ENCODE peak calls at places on chromosome 1, in ten cellular contexts. Y is brain microvascular endothelial cell, J is HFF-Myc, M is cardiac fibroblast, G is prostate gland, Q is pancreas, B is GM23338, A is AG04450, O is heart left ventricle, T is IMR-90. I is an unnamed sample.

GRCh38 chr1:152487871-152488270 is 22.7 kb upstream of the LCE5A start:
- DNase-seq in Y (no peak), J (no peak), M (no peak), G (no peak), Q (no peak), B (no peak), A (no peak), O (no peak), T (no peak), I (no peak)

GRCh38 chr1:188782220-188782841 is 1695.3 kb downstream of the BRINP3 start:
- DNase-seq in Y (peak; percentile 1), J (no peak), M (peak; percentile 47), G (no peak), Q (peak; percentile 24), B (peak; percentile 87), A (peak; percentile 16), O (no peak), T (peak; percentile 51), I (no peak)

GRCh38 chr1:225021037-225021436 is 91.6 kb downstream of the DNAH14 start:
- DNase-seq in Y (no peak), J (no peak), M (no peak), G (no peak), Q (no peak), B (no peak), A (no peak), O (no peak), T (no peak), I (no peak)

GRCh38 chr1:2589331-2590232 is 3.0 kb downstream of the PRXL2B start:
- DNase-seq in Y (no peak), J (no peak), M (no peak), G (no peak), Q (no peak), B (no peak), A (no peak), O (peak; percentile 22), T (no peak), I (no peak)

GRCh38 chr1:194447635-194448034 is 1261.2 kb upstream of the B3GALT2 start:
- DNase-seq in Y (no peak), J (peak; percentile 50), M (peak; percentile 5), G (no peak), Q (no peak), B (no peak), A (peak; percentile 8), O (no peak), T (peak; percentile 71), I (peak; percentile 52)

GRCh38 chr1:167517535-167518330 is 596 bp downstream of the CD247 start:
- DNase-seq in Y (peak; percentile 69), J (no peak), M (no peak), G (no peak), Q (no peak), B (no peak), A (no peak), O (no peak), T (no peak), I (no peak)

GRCh38 chr1:224528900-224529299 is 87.2 kb upstream of the CNIH3 start:
- DNase-seq in Y (peak; percentile 74), J (peak; percentile 84), M (peak; percentile 63), G (no peak), Q (peak; percentile 52), B (no peak), A (peak; percentile 89), O (no peak), T (peak; percentile 89), I (no peak)

GRCh38 chr1:38403667-38404066 is 357.1 kb upstream of the POU3F1 start:
- DNase-seq in Y (no peak), J (no peak), M (no peak), G (no peak), Q (no peak), B (peak; percentile 39), A (no peak), O (no peak), T (no peak), I (no peak)

GRCh38 chr1:32881871-32882850 is 4.1 kb upstream of the HPCA start:
- DNase-seq in Y (no peak), J (no peak), M (no peak), G (no peak), Q (no peak), B (no peak), A (no peak), O (peak; percentile 81), T (no peak), I (no peak)

GRCh38 chr1:170265234-170265633 is 119.5 kb downstream of the NTMT2 start:
- DNase-seq in Y (no peak), J (no peak), M (no peak), G (no peak), Q (no peak), B (peak; percentile 11), A (no peak), O (no peak), T (no peak), I (no peak)

GRCh38 chr1:170261669-170262068 is 115.9 kb downstream of the NTMT2 start:
- DNase-seq in Y (no peak), J (peak; percentile 71), M (no peak), G (no peak), Q (no peak), B (no peak), A (no peak), O (no peak), T (peak; percentile 6), I (no peak)

GRCh38 chr1:170267317-170267716 is 121.6 kb downstream of the NTMT2 start:
- DNase-seq in Y (peak; percentile 28), J (no peak), M (peak; percentile 40), G (no peak), Q (no peak), B (peak; percentile 54), A (no peak), O (no peak), T (peak; percentile 8), I (no peak)

DNA sequence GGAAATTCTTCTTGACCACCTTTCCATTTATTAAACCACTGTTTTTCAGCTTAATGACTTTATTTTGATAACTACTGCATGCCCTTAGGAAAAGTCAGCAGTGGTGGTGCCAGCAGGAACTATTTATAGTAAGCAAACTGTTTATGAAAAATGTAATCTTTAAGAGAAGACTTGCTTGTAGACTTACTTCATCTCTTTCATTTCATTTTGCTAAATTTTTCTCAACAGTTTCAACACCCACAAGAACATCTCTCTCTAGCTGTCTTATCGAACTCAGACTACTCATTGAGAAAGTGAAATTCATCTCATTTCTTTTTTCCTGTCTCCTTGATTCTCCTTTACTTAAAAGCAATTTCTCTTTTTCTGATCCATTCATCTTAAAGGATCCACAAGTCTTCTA is 116.8 kb downstream of the NTMT2 start:
- DNase-seq in Y (no peak), J (no peak), M (peak; percentile 41), G (no peak), Q (no peak), B (no peak), A (no peak), O (no peak), T (no peak), I (no peak)
- H3K4me3 ChIP-seq in Y (no peak overlapping the region), J (no peak overlapping the region), M (no peak overlapping the region), G (no peak overlapping the region), Q (no peak overlapping the region), B (no peak overlapping the region), A (no peak overlapping the region), O (no peak overlapping the region), T (no peak overlapping the region), I (no peak overlapping the region)

GRCh38 chr1:237814319-237814924 is 76.3 kb downstream of the ZP4 start:
- DNase-seq in Y (no peak), J (no peak), M (peak; percentile 20), G (no peak), Q (no peak), B (peak; percentile 81), A (no peak), O (no peak), T (peak; percentile 14), I (no peak)
- TF ChIP-seq CTCF in Y (peak; percentile 43), J (no peak), M (peak; percentile 29), G (no peak), Q (peak; percentile 17), B (peak; percentile 76), A (peak; percentile 35), O (no peak), T (peak; percentile 46), I (no peak)

DNA sequence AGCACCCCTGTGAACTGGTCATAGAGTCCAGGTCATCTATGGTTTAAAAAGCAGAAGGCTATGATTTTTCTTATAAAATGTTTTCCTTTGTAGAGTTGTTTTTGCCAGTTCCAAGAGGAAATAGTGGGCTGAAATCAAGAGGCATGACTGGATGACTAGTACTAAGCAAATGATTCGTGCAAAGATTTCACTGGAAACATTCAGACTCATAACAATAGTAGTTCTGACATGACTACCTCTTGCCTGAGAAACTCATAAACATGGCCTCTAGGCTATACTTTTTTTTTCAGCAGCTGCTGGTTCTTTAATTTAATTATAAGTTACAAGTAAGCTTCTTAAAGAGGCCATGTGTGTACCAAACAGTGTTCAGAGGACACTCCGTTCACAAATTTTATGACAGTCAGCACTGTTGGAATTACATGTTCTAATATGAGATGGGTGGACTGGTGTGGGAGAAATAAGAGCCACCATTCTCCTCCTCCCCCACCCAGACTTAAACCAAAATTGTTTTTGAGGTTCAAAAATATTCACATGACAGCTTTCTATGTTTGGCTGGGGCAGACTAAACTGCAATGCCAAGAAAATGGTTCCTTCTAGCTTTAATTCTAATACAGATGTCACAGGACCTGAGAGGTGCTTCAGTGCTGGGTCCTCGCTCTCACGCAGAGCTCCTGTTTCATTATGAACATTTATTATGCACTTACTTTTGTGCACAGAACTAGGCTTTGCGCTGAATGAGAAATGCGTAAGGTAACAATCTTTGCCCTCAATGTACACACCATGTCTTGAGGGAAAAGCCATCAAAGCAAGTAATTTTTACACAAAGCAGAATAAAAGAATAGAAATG is 147.4 kb downstream of the ZC3H11B start:
- DNase-seq in Y (no peak), J (no peak), M (no peak), G (no peak), Q (no peak), B (no peak), A (no peak), O (no peak), T (peak; percentile 60), I (no peak)
- H3K4me3 ChIP-seq in Y (no peak overlapping the region), J (no peak overlapping the region), M (no peak overlapping the region), G (no peak overlapping the region), Q (no peak overlapping the region), B (no peak overlapping the region), A (no peak overlapping the region), O (no peak overlapping the region), T (no peak overlapping the region), I (no peak overlapping the region)

GRCh38 chr1:246002725-246003441 is 504.2 kb downstream of the SMYD3 start:
- DNase-seq in Y (peak; percentile 86), J (peak; percentile 71), M (peak; percentile 93), G (peak; percentile 89), Q (peak; percentile 85), B (peak; percentile 93), A (peak; percentile 74), O (peak; percentile 89), T (peak; percentile 90), I (no peak)
- TF ChIP-seq CTCF in Y (peak; percentile 89), J (peak; percentile 82), M (peak; percentile 92), G (peak; percentile 87), Q (peak; percentile 69), B (peak; percentile 96), A (peak; percentile 90), O (peak; percentile 77), T (peak; percentile 92), I (peak; percentile 75)

DNA sequence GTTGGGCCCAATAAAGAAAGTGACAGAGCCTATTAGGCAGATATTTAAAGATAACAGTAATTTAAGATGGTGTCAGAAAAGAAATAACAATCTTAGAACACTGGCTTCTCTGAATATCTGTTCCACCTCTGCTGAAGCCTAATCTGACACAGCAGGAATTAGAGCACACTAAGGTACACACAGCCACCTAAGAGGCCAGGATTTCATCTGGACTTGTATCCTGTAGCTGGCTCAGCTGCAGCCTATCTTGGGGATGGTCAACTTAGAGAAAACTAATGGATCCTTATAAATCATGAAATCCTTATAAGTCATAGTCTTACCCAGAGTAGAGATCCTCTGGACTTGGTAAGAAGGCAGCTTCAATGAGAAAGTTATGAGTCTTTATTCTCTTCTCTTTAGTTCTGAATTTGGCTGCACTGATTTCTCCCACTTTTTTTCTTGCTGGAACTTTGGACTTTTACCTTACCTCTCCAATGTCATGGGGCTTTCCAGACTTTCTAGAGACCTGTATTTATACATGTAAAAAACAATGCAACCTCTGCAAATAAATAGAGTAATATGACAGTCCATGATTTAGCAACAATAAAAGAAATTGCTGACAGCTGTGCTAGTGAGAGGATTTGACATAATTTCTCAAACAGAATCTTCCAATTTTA is at the start of gene GBP7:
- DNase-seq in Y (no peak), J (no peak), M (no peak), G (no peak), Q (no peak), B (no peak), A (no peak), O (no peak), T (no peak), I (no peak)
- H3K4me3 ChIP-seq in Y (no peak within 1 kb of the TSS), J (no peak within 1 kb of the TSS), M (no peak within 1 kb of the TSS), G (no peak within 1 kb of the TSS), Q (no peak within 1 kb of the TSS), B (no peak within 1 kb of the TSS), A (no peak within 1 kb of the TSS), O (no peak within 1 kb of the TSS), T (no peak within 1 kb of the TSS), I (no peak within 1 kb of the TSS)